ENCODE peak calls at places on chromosomes 11 and 22, in five cellular contexts. Q is heart left ventricle, K is progenitor cell of endocrine pancreas, J is cardiac fibroblast, S is lower lobe of right lung. Z is an unnamed sample.

GRCh38 chr22:50207383-50208031 is 6.7 kb downstream of the SELENOO start:
- DNase-seq in Q (no peak), K (no peak), J (no peak), S (peak), Z (no peak)

GRCh38 chr11:112248216-112248615 is 12.4 kb downstream of the PLET1 start:
- DNase-seq in Q (no peak), K (no peak), J (no peak), S (no peak), Z (no peak)

GRCh38 chr11:106127604-106128003 is 50.1 kb downstream of the AASDHPPT start:
- DNase-seq in Q (no peak), K (no peak), J (no peak), S (no peak), Z (no peak)

GRCh38 chr22:40534379-40535188 is 101.9 kb downstream of the MRTFA start:
- DNase-seq in Q (no peak), K (no peak), J (peak), S (no peak), Z (no peak)

GRCh38 chr11:110951609-110952008 is 239.4 kb upstream of the ARHGAP20 start:
- DNase-seq in Q (no peak), K (no peak), J (no peak), S (no peak), Z (no peak)

GRCh38 chr11:44269369-44270351 is 40.3 kb downstream of the ALX4 start:
- DNase-seq in Q (no peak), K (no peak), J (peak), S (no peak), Z (no peak)

GRCh38 chr11:129508163-129508562 is 132.5 kb downstream of the BARX2 start:
- DNase-seq in Q (no peak), K (no peak), J (no peak), S (no peak), Z (no peak)

GRCh38 chr11:3981084-3981633 is 113.4 kb upstream of the RRM1 start:
- DNase-seq in Q (no peak), K (no peak), J (no peak), S (no peak), Z (no peak)

GRCh38 chr11:93729129-93729616 is 12.1 kb downstream of the TAF1D start:
- DNase-seq in Q (no peak), K (no peak), J (no peak), S (no peak), Z (no peak)

GRCh38 chr11:95284057-95285052 is 53.4 kb upstream of the SESN3 start:
- DNase-seq in Q (no peak), K (no peak), J (no peak), S (no peak), Z (no peak)

GRCh38 chr11:28836285-28837081 is 728.3 kb downstream of the METTL15 start:
- DNase-seq in Q (no peak), K (no peak), J (peak), S (no peak), Z (no peak)

GRCh38 chr22:39748877-39749276 is 144.7 kb downstream of the ENTHD1 start:
- DNase-seq in Q (no peak), K (no peak), J (peak), S (no peak), Z (no peak)

GRCh38 chr11:63619967-63620366 is 5.7 kb upstream of the PLAAT3 start:
- DNase-seq in Q (no peak), K (no peak), J (no peak), S (no peak), Z (no peak)

GRCh38 chr11:19419021-19419750 is 178.4 kb upstream of the E2F8 start:
- DNase-seq in Q (no peak), K (no peak), J (peak), S (no peak), Z (no peak)

GRCh38 chr11:63022422-63022821 is 6.8 kb upstream of the SLC22A8 start:
- DNase-seq in Q (no peak), K (no peak), J (no peak), S (no peak), Z (no peak)

GRCh38 chr11:130426223-130427048 is 2.0 kb downstream of the ADAMTS8 start:
- DNase-seq in Q (no peak), K (no peak), J (no peak), S (no peak), Z (no peak)

GRCh38 chr11:123251656-123252344 is 56.8 kb upstream of the CLMP start:
- DNase-seq in Q (peak), K (no peak), J (peak), S (no peak), Z (no peak)

GRCh38 chr11:924406-925157 is 1.1 kb upstream of the AP2A2 start:
- DNase-seq in Q (no peak), K (no peak), J (no peak), S (peak), Z (no peak)

GRCh38 chr11:31060880-31061279 is 308.7 kb downstream of the DCDC1 start:
- DNase-seq in Q (peak), K (no peak), J (peak), S (no peak), Z (no peak)

GRCh38 chr11:29432719-29433325 is 584.0 kb downstream of the KCNA4 start:
- DNase-seq in Q (no peak), K (no peak), J (peak), S (no peak), Z (no peak)

GRCh38 chr11:109236696-109237095 is 185.3 kb upstream of the C11orf87 start:
- DNase-seq in Q (no peak), K (no peak), J (peak), S (no peak), Z (no peak)

GRCh38 chr11:47270331-47271271 is 668 bp downstream of the MADD start:
- DNase-seq in Q (peak), K (no peak), J (peak), S (peak), Z (peak)

GRCh38 chr22:40588726-40589125 is 47.8 kb downstream of the MRTFA start:
- DNase-seq in Q (no peak), K (no peak), J (peak), S (no peak), Z (no peak)

GRCh38 chr11:62830904-62831519 is 839 bp downstream of the STX5 start:
- DNase-seq in Q (peak), K (no peak), J (no peak), S (no peak), Z (no peak)

GRCh38 chr11:8105666-8106065 is 24.7 kb downstream of the TUB start:
- DNase-seq in Q (no peak), K (no peak), J (peak), S (no peak), Z (no peak)

GRCh38 chr11:69261116-69261515 is 32.8 kb upstream of the MYEOV start:
- DNase-seq in Q (no peak), K (no peak), J (no peak), S (no peak), Z (no peak)

GRCh38 chr11:2440646-2441045 is 3.7 kb downstream of the TRPM5 start:
- DNase-seq in Q (no peak), K (no peak), J (no peak), S (peak), Z (no peak)

GRCh38 chr22:33747029-33747428 is 173.2 kb downstream of the LARGE1 start:
- DNase-seq in Q (no peak), K (no peak), J (no peak), S (no peak), Z (no peak)

GRCh38 chr11:106917973-106918372 is 100.3 kb downstream of the GUCY1A2 start:
- DNase-seq in Q (no peak), K (no peak), J (peak), S (no peak), Z (peak)

GRCh38 chr11:19220903-19221682 is 19.3 kb upstream of the CSRP3 start:
- DNase-seq in Q (peak), K (no peak), J (peak), S (no peak), Z (no peak)

GRCh38 chr11:65766535-65766934 is 14.2 kb downstream of the AP5B1 start:
- DNase-seq in Q (no peak), K (no peak), J (peak), S (no peak), Z (no peak)

GRCh38 chr11:122723576-122723975 is 68.1 kb downstream of the UBASH3B start:
- DNase-seq in Q (no peak), K (no peak), J (no peak), S (no peak), Z (no peak)

GRCh38 chr22:32340437-32340836 is 17.2 kb upstream of the RFPL3 start:
- DNase-seq in Q (no peak), K (no peak), J (no peak), S (no peak), Z (no peak)

GRCh38 chr11:14413307-14414072 is 54.5 kb upstream of the RRAS2 start:
- DNase-seq in Q (peak), K (no peak), J (peak), S (no peak), Z (peak)

DNA sequence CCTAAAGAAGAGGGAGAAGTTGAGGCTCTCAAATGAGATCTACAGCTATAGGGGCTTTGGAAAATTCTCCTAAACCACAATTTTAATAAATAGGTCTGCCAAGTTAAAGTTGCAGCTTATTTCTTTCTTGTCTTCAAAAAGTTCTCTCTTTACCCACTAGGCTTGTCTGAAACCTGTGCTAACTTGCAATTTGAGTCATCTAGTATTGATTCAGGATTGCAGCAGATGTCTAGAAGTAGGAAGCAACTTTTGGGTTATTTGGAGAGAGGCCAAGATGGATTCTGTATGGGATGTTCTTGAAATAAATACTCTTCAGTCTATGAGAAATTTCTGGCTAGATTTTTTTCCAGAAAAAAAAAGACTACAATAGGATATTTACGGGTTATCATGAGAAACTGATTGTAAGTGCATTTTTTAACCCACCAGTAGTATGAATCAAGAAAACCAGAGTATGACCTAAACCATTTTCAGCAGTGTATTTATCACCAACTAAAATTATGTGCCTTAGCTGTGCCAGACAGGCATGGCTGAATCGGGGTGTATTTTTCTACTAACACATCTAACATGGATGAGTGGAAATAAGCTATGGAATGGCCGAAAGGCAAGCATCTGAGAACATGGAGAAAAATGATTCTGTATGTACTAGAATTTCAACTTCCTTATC is 4.9 kb upstream of the RAB38 start:
- DNase-seq in Q (no peak), K (no peak), J (peak), S (no peak), Z (no peak)
- TF ChIP-seq CTCF in Q (no peak), K (peak), J (peak), S (no peak), Z (no peak)

DNA sequence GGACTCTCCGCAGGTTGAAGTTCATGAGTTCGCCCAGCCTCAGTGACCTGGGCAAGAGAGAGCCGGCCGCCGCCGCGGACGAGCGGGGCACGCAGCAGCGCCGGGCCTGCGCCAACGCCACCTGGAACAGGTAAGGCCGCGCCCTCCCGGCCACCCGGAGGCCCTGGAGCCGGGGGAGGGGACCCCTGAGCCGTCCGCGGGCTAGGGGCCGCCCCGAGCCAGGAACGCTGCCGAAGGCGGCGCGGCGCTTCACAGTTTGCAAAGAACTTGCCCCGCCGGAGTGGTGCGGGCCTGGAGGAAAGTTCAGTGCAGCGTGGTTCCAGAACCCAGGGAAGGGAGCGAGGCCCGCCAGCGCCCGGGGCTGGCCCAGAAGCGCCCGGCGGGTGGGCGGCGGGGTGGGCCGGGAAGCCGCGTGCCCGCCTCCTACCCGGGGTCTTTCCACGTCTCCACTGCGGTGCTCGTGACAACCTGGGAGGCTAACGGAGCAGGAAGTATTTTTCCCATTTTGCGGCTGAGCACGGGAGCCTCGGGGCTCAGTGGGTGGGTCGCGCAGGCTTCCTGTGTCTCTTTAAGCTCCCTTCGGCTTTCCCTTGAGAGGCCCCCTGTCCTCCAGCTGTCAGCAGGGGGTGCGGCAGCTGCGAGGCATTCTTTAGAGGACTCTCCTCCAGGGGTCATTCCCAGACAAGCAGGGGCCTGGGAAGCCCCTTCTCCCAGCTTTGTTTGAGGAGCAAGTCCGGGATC is 645 bp downstream of the PRR5 start:
- DNase-seq in Q (peak), K (peak), J (peak), S (no peak), Z (peak)
- TF ChIP-seq CTCF in Q (no peak), K (no peak), J (no peak), S (peak), Z (no peak)

GRCh38 chr22:22855085-22855484 is 32.5 kb upstream of the IGLL5 start:
- DNase-seq in Q (no peak), K (no peak), J (no peak), S (no peak), Z (no peak)

GRCh38 chr22:22854466-22854865 is 33.1 kb upstream of the IGLL5 start:
- DNase-seq in Q (no peak), K (no peak), J (no peak), S (no peak), Z (no peak)

GRCh38 chr22:22856885-22857606 is 30.6 kb upstream of the IGLL5 start:
- DNase-seq in Q (no peak), K (no peak), J (no peak), S (no peak), Z (no peak)

GRCh38 chr22:22856364-22856763 is 31.3 kb upstream of the IGLL5 start:
- DNase-seq in Q (no peak), K (no peak), J (no peak), S (no peak), Z (no peak)

DNA sequence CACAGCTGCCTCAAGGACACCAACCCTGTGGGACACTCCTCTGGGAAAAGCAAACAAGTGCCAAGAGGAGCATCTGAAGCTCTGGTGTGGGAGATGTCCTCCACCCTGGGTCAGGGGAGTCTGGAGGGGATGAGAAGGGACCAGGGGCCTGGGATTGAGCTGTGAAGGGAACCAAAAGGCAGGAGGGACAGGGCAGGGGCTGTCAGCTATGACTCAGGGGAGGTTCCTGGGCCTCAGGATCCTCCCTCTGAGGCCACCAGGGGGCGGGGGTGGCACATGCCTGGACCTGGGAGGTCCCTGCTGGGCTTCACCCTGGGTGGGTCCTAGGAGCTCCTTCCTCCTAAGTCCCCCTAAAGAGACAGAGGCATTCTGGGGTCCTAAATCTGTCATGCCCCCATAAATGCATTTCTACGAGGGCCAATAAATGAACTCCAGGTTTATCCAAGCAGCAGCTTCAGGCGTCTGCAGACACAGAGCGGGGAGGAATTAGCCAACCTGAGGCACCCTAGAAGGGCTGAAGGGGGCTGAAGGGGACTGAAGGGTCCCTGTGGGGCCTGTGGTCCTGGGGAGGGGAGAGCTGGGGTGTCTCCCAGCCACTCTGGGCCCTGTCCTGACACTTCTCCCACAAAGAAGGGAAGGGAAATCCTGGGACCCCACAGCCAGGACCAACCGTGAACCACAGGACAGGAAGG is 31.9 kb upstream of the IGLL5 start:
- DNase-seq in Q (no peak), K (peak), J (no peak), S (no peak), Z (peak)
- TF ChIP-seq CTCF in Q (peak), K (peak), J (peak), S (peak), Z (peak)

DNA sequence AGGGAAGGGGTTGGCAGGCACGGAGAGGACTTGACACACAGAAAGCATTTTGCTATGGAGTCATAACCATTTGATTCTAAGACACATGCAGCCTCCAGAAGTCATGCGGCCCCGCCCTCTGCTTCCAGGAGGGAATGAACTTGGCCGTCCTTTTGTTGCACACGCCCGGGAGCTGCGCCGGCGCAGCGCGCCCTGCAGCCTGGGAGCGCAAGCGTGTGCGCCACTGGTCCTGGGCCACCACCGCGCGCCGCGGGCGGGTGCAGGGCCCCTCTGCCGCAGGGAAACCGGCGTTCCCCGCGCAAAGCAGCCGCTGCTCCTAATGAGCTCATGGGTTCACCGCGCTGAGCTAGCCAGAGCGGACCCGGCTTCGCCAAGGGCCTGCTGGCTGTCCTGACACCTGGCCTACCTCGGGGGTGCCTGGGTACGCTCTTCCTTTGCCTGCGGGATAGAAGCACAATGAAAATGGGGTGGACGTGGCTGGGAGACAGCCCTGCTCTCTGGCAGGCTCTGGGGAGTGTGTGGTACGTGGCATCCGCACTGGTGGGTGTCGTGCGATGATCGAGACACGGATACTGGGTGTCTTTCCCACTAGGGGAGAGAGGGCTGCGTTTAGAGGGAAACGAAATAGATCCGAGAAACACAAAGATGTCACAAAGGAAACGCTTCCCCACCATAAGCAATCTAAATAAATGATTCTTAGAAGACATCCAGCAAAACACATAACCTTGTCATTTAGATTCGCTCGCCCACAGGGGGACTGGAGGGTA is 669 bp downstream of the MICAL3 start:
- DNase-seq in Q (peak), K (peak), J (peak), S (no peak), Z (peak)
- TF ChIP-seq CTCF in Q (no peak), K (peak), J (no peak), S (peak), Z (no peak)

DNA sequence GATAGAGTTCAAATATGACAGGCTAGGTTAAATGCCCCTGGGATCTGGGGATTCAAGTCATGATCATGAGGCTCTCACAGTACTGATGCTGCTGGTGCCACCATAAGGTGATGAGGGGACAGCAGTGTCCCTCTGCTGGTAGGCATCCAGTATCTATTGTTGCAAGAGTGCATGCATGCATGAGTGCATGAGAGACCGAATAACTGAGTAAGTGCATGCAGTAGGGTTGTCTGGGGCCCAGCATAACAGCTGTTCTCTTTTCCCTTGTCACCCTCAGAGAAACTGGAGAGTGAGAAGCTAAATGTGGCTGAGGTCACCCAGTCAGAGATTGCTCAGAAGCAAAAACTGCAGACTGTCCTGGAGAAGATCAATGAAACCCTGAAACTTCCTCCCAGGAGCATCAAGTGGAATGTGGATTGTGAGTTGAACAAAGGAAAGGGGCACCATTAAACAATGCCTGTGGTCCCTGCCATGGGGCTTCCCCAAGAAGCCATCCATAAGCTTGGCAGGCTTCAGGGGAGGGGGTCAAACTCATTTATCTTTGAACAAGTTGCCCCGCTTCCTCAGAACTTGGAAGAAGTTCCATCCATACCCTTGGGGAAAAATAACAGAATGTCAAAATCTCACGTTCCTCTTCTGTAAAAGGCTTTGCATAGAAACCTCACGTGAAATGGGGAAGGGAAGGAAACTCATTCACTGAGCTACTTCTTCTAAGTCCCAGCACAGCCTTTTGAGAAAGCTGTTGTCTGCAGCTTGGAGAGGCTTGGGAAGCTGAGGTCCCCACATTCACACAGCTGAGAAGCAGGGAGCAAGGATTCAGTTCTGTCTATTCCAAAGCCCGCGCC is 119.0 kb downstream of the PARVA start:
- DNase-seq in Q (no peak), K (no peak), J (no peak), S (no peak), Z (no peak)
- TF ChIP-seq CTCF in Q (peak), K (no peak), J (peak), S (no peak), Z (no peak)

Z was measured in endothelial cell.